ENCODE peak calls at places on chromosomes 6 and 20, in four cellular contexts. Q, G, T and N are unnamed samples. For H4K20me1, the result is how much of the 10 kb centered on the place peaks cover.

GRCh38 chr20:33522256-33522820 is 32.4 kb downstream of the CBFA2T2 start:
- DNase-seq in Q (no peak), T (no peak), G (no peak), N (no peak)

GRCh38 chr6:121549741-121550140 is 114.3 kb downstream of the GJA1 start:
- DNase-seq in G (no peak), Q (no peak), T (peak), N (no peak)

GRCh38 chr20:11807070-11807741 is 110.5 kb upstream of the BTBD3 start:
- DNase-seq in Q (no peak), T (peak), G (no peak), N (no peak)

GRCh38 chr20:1242530-1242929 is 16.7 kb downstream of the RAD21L1 start:
- DNase-seq in Q (no peak), G (no peak), T (peak), N (no peak)

GRCh38 chr6:129719692-129720091 is 9.7 kb upstream of the ARHGAP18 start:
- DNase-seq in T (peak), G (no peak), Q (no peak), N (no peak)

GRCh38 chr20:38883081-38883980 is 42.9 kb upstream of the FAM83D start:
- DNase-seq in Q (no peak), G (no peak), T (peak), N (no peak)

GRCh38 chr6:6697620-6698019 is 109.1 kb downstream of the LY86 start:
- DNase-seq in Q (no peak), T (no peak), G (no peak), N (no peak)

GRCh38 chr6:167748458-167749379 is 78.0 kb upstream of the AFDN start:
- DNase-seq in G (no peak), Q (no peak), T (no peak), N (no peak)

GRCh38 chr20:62735331-62735821 is 26.7 kb downstream of the NTSR1 start:
- DNase-seq in T (no peak), G (no peak), Q (no peak), N (no peak)

GRCh38 chr20:8735014-8735413 is 333.9 kb upstream of the PLCB4 start:
- DNase-seq in Q (no peak), T (no peak), G (no peak), N (no peak)

GRCh38 chr6:169556758-169557505 is 144.9 kb downstream of the WDR27 start:
- DNase-seq in G (peak), Q (no peak), T (no peak), N (no peak)

GRCh38 chr6:39936857-39937256 is 2.6 kb upstream of the MOCS1 start:
- DNase-seq in T (no peak), Q (no peak), G (no peak), N (no peak)

GRCh38 chr6:29597184-29597583 is 12.3 kb downstream of the OR2H2 start:
- DNase-seq in Q (no peak), G (no peak), T (peak), N (no peak)

GRCh38 chr6:169624785-169625184 is 77.0 kb downstream of the WDR27 start:
- DNase-seq in G (no peak), Q (no peak), T (no peak), N (no peak)

GRCh38 chr20:61492065-61492464 is 240.0 kb downstream of the CDH4 start:
- DNase-seq in G (no peak), Q (no peak), T (no peak), N (no peak)

GRCh38 chr6:111270121-111270520 is 182.8 kb downstream of the SLC16A10 start:
- DNase-seq in T (no peak), Q (no peak), G (no peak), N (no peak)

GRCh38 chr20:47289096-47289495 is 67.4 kb downstream of the ZMYND8 start:
- DNase-seq in Q (no peak), T (no peak), G (no peak), N (no peak)

GRCh38 chr6:26743157-26743821 is 83.7 kb upstream of the ZNF322 start:
- DNase-seq in T (peak), Q (peak), G (no peak), N (no peak)

GRCh38 chr6:117911150-117911549 is 4.1 kb downstream of the SLC35F1 start:
- DNase-seq in G (no peak), Q (no peak), T (no peak), N (no peak)

GRCh38 chr6:34082816-34083215 is 63.1 kb downstream of the GRM4 start:
- DNase-seq in Q (no peak), G (no peak), T (no peak), N (no peak)

GRCh38 chr20:38985603-38986170 is 23.5 kb downstream of the DHX35 start:
- DNase-seq in Q (no peak), T (peak), G (peak), N (peak)

GRCh38 chr20:49964964-49965780 is 17.6 kb upstream of the SNAI1 start:
- DNase-seq in G (no peak), T (no peak), Q (peak), N (peak)

GRCh38 chr6:38503940-38504682 is 135.6 kb downstream of the BTBD9 start:
- DNase-seq in T (no peak), G (no peak), Q (no peak), N (no peak)

GRCh38 chr20:33803921-33804337 is 7.2 kb upstream of the CHMP4B start:
- DNase-seq in G (no peak), Q (no peak), T (peak), N (no peak)

GRCh38 chr6:137705166-137706064 is 161.6 kb upstream of the TNFAIP3 start:
- DNase-seq in G (no peak), Q (peak), T (peak), N (peak)

GRCh38 chr6:156886409-156886808 is 109.2 kb downstream of the ARID1B start:
- DNase-seq in T (no peak), Q (no peak), G (no peak), N (no peak)

GRCh38 chr6:26243742-26244141 is 121.3 kb upstream of the BTN3A2 start:
- DNase-seq in Q (no peak), T (no peak), G (no peak), N (no peak)

GRCh38 chr6:32153252-32153834 is 598 bp upstream of the PPT2 start:
- DNase-seq in Q (peak), G (no peak), T (peak), N (peak)

GRCh38 chr6:78611886-78612480 is 255.4 kb upstream of the IRAK1BP1 start:
- DNase-seq in Q (peak), G (no peak), T (no peak), N (peak)

GRCh38 chr6:11869656-11870340 is 91.2 kb upstream of the ADTRP start:
- DNase-seq in T (peak), Q (no peak), G (no peak), N (no peak)

GRCh38 chr6:122452509-122452908 is 19.1 kb downstream of the SERINC1 start:
- DNase-seq in T (no peak), G (no peak), Q (no peak), N (no peak)

GRCh38 chr6:152195896-152196295 is 388.4 kb downstream of the ESR1 start:
- DNase-seq in G (no peak), T (no peak), Q (no peak), N (no peak)

GRCh38 chr6:83273596-83273995 is 80.4 kb downstream of the RWDD2A start:
- DNase-seq in Q (no peak), T (peak), G (no peak), N (no peak)

GRCh38 chr6:90375681-90376439 is 79.2 kb upstream of the BACH2 start:
- DNase-seq in G (no peak), Q (no peak), T (peak), N (no peak)

GRCh38 chr20:18722381-18722780 is 91.2 kb upstream of the SCP2D1 start:
- DNase-seq in T (peak), Q (no peak), G (no peak), N (no peak)

GRCh38 chr6:132505158-132505557 is 7.8 kb downstream of the STX7 start:
- DNase-seq in Q (no peak), G (no peak), T (no peak), N (no peak)
- H4K20me1 ChIP-seq in Q (under half), G (under half), T (under half), N (under half)

GRCh38 chr6:47034919-47035318 is 7.2 kb downstream of the ADGRF1 start:
- DNase-seq in Q (no peak), T (peak), G (no peak), N (no peak)
- TF ChIP-seq BHLHE40 in Q (no peak), T (no peak), G (no peak), N (no peak)

GRCh38 chr6:87174078-87174579 is 18.8 kb downstream of the ZNF292 start:
- DNase-seq in T (no peak), Q (no peak), G (no peak), N (no peak)
- H4K20me1 ChIP-seq in T (half or more), Q (under half), G (under half), N (half or more)

GRCh38 chr6:2245103-2245953 is at the start of gene GMDS:
- DNase-seq in T (peak), G (no peak), Q (peak), N (peak)

GRCh38 chr6:2242311-2242710 is 3.1 kb downstream of the GMDS start:
- DNase-seq in T (no peak), Q (no peak), G (no peak), N (no peak)

GRCh38 chr6:2245954-2246863 is 804 bp upstream of the GMDS start:
- DNase-seq in Q (peak), T (peak), G (no peak), N (peak)

GRCh38 chr6:2247664-2248063 is 2.3 kb upstream of the GMDS start:
- DNase-seq in T (no peak), G (no peak), Q (no peak), N (no peak)

GRCh38 chr6:2244261-2245102 is 923 bp downstream of the GMDS start:
- DNase-seq in T (no peak), Q (no peak), G (no peak), N (peak)
- TF ChIP-seq BHLHE40 in T (no peak), Q (no peak), G (no peak), N (no peak)

DNA sequence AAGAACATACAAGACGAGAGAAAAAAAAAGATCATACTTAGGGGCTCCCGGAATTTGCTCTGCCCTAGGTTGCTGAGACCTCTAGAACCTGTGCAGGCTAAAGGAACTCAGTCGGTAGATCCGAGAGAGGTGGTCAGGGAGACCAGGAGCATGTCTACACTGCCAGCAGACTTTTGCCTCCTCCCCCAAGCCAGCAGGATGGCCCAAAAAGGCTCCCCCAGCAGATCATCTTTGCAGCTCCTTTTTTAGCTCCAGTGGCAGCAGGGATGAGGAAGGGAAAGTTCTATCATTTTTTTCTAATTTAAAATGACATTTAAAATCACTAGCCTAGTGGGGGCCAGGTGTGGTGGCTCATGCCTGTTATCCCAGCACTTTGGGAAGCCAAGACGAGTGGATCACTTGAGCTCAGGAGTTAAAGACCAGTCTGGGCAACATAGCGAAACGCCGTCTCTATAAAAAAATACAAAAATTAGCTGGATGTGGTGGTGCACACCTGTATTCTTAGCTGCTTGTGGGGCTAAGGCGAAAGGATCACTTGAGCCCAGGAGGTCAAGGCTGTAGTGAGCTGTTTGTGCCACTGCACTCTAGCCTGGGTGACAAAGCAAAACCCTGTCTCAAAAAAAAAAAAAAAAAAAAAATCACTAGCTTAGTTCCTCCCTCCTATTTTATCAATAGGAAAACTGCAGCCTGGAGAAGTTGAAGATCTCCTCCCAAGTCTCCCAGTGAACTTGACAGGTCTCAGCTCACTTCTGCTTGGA is 69.3 kb upstream of the MYL9 start:
- DNase-seq in Q (no peak), G (no peak), T (no peak), N (no peak)
- H4K20me1 ChIP-seq in Q (under half), G (under half), T (half or more), N (under half)

GRCh38 chr6:107304421-107305025 is 154.8 kb downstream of the PDSS2 start:
- DNase-seq in G (no peak), T (peak), Q (no peak), N (no peak)
- TF ChIP-seq BHLHE40 in G (no peak), T (no peak), Q (no peak), N (no peak)

DNA sequence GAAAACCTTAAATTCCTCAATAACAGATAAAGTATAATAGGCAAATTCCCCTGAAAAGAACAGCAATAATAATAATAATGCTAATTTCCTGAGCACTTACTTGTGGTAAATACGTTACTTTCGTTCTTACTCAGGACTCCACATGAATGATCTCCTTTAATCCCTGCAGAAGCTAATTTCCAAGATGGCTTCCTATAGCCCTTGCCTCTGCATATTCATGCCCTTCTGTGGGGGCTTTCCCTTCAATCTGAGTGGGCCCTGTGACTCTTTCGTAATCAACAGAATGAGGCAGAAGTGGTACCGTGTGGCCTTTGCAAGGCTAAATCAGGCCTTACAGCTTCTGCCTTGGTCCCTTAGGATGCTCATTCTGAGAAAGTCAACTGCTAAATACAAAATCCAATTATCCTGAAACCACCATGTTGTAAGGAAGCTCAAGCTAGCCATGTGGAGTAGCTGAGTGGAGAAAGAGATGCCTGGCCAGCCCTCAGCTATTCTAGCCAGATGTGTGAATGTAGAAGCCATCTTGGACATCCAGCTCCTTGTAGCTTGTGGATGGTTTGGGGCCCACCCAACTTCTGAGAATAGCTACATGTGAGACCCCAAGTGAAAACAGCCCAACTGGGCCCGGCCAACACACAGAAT is 50.5 kb downstream of the MCUR1 start:
- DNase-seq in Q (no peak), T (no peak), G (peak), N (no peak)
- H4K20me1 ChIP-seq in Q (under half), T (under half), G (under half), N (under half)